ENCODE peak calls at places on chromosomes 1 and 21, in six cellular contexts. X, D, U, N, Y and Q are unnamed samples.

GRCh38 chr1:167679714-167680113 is 42.1 kb upstream of the MPZL1 start:
- DNase-seq in X (no peak), Y (no peak), D (no peak), N (no peak), U (peak; percentile 65), Q (no peak)

GRCh38 chr1:191585095-191585494 is 573.2 kb upstream of the RGS18 start:
- DNase-seq in Y (no peak), U (no peak), X (no peak), N (no peak), D (no peak), Q (no peak)

GRCh38 chr21:25331286-25331685 is 276.0 kb downstream of the MRPL39 start:
- DNase-seq in U (no peak), D (no peak), X (no peak), N (no peak), Y (no peak), Q (no peak)

GRCh38 chr1:109523706-109524105 is 14.2 kb upstream of the AMIGO1 start:
- DNase-seq in X (no peak), U (no peak), D (no peak), Y (no peak), N (no peak), Q (no peak)

GRCh38 chr1:104733866-104734265 is 984.2 kb downstream of the AMY1C start:
- DNase-seq in U (no peak), N (no peak), X (no peak), D (no peak), Y (no peak), Q (no peak)

GRCh38 chr1:247295274-247295684 is 36.4 kb downstream of the ZNF496 start:
- DNase-seq in U (no peak), X (no peak), D (no peak), N (no peak), Y (no peak), Q (no peak)

GRCh38 chr1:218948446-218948845 is 225.2 kb upstream of the LYPLAL1 start:
- DNase-seq in U (no peak), Y (no peak), N (no peak), D (no peak), X (no peak), Q (no peak)

GRCh38 chr1:21547876-21548275 is 38.7 kb downstream of the ALPL start:
- DNase-seq in D (no peak), U (no peak), N (no peak), X (no peak), Y (no peak), Q (no peak)

GRCh38 chr1:223750730-223751572 is 38.6 kb downstream of the CAPN2 start:
- DNase-seq in N (no peak), X (no peak), Y (no peak), U (peak; percentile 38), D (no peak), Q (no peak)

GRCh38 chr1:43549921-43550597 is 19.4 kb downstream of the PTPRF start:
- DNase-seq in U (no peak), N (peak; percentile 56), D (peak; percentile 76), X (peak; percentile 95), Y (no peak), Q (no peak)

GRCh38 chr1:87588445-87588844 is 259.8 kb downstream of the LMO4 start:
- DNase-seq in D (no peak), Y (no peak), U (no peak), X (no peak), N (no peak), Q (no peak)

GRCh38 chr1:203197625-203198024 is 11.1 kb upstream of the CHI3L1 start:
- DNase-seq in D (no peak), Y (no peak), N (no peak), U (no peak), X (no peak), Q (no peak)

GRCh38 chr1:117795190-117795589 is 134.2 kb downstream of the GDAP2 start:
- DNase-seq in U (no peak), Y (no peak), N (no peak), D (no peak), X (no peak), Q (no peak)

GRCh38 chr1:25820247-25821111 is 725 bp downstream of the MTFR1L start:
- DNase-seq in U (peak; percentile 69), X (peak; percentile 61), Y (peak; percentile 89), N (no peak), D (no peak), Q (no peak)

GRCh38 chr1:40276122-40276521 is 18.1 kb downstream of the ZMPSTE24 start:
- DNase-seq in Y (no peak), N (no peak), U (no peak), D (no peak), X (no peak), Q (no peak)

GRCh38 chr1:33326690-33327300 is 5.9 kb upstream of the A3GALT2 start:
- DNase-seq in D (peak; percentile 42), X (no peak), N (no peak), U (no peak), Y (no peak), Q (peak; percentile 21)

GRCh38 chr1:108512239-108513071 is 47.4 kb upstream of the EEIG2 start:
- DNase-seq in D (no peak), N (peak; percentile 12), X (no peak), Y (peak; percentile 59), U (no peak), Q (no peak)

GRCh38 chr1:108513114-108513513 is 46.8 kb upstream of the EEIG2 start:
- DNase-seq in D (no peak), X (no peak), Y (no peak), N (no peak), U (no peak), Q (no peak)

GRCh38 chr1:108511764-108512163 is 48.1 kb upstream of the EEIG2 start:
- DNase-seq in X (no peak), U (no peak), N (no peak), D (no peak), Y (no peak), Q (no peak)
- H3K27ac ChIP-seq in X (no peak overlapping the region), U (no peak overlapping the region), N (no peak overlapping the region), D (no peak overlapping the region), Y (no peak overlapping the region), Q (no peak overlapping the region)

GRCh38 chr1:67316918-67317317 is 9.2 kb downstream of the IL12RB2 start:
- DNase-seq in Y (no peak), X (no peak), U (no peak), N (no peak), D (no peak), Q (no peak)
- H3K4me3 ChIP-seq in Y (no peak overlapping the region), X (no peak overlapping the region), U (no peak overlapping the region), N (no peak overlapping the region), D (no peak overlapping the region), Q (no peak overlapping the region)

GRCh38 chr1:45101947-45102346 is 89.9 kb downstream of the UROD start:
- DNase-seq in D (no peak), Y (no peak), N (no peak), U (no peak), X (no peak), Q (no peak)
- H3K27ac ChIP-seq in D (no peak overlapping the region), Y (no peak overlapping the region), N (no peak overlapping the region), U (no peak overlapping the region), X (no peak overlapping the region), Q (no peak overlapping the region)

GRCh38 chr1:152034654-152035405 is 2.0 kb downstream of the S100A11 start:
- DNase-seq in D (peak; percentile 43), X (peak; percentile 61), U (peak; percentile 61), Y (peak; percentile 76), N (peak; percentile 56), Q (no peak)
- H3K4me3 ChIP-seq in D (no peak overlapping the region), X (peak overlapping the region; percentile 56), U (peak overlapping the region; percentile 53), Y (no peak overlapping the region), N (no peak overlapping the region), Q (peak overlapping the region; percentile 60)

DNA sequence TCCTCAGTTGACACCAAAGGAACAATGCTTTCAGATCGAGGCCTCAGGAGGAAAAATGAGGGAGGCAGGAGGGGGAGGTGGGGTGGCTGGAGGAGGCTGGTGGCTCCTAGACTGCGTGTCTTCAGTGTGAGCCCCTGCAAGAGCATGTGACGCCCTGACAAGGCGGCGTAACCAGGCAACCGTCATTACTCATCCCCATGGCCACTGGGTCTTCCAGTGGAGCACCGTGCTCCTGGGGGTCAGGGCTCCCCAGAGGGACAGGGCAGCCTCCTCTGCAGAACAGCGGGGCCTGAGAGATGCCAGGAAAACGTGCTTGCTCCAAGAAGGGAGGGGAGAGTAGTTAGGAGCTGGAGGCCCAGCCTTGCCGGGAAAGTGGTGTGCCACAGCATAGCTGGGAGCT is 172.7 kb upstream of the TMEM51 start:
- DNase-seq in Y (no peak), U (no peak), N (peak; percentile 26), X (no peak), D (peak; percentile 28), Q (no peak)
- H3K27ac ChIP-seq in Y (no peak overlapping the region), U (no peak overlapping the region), N (no peak overlapping the region), X (no peak overlapping the region), D (no peak overlapping the region), Q (no peak overlapping the region)

GRCh38 chr21:38350681-38351080 is 93.9 kb downstream of the KCNJ15 start:
- DNase-seq in N (no peak), D (no peak), X (no peak), Y (no peak), U (no peak), Q (no peak)

GRCh38 chr21:38354231-38354630 is 97.4 kb downstream of the KCNJ15 start:
- DNase-seq in U (no peak), X (no peak), D (no peak), N (no peak), Y (no peak), Q (no peak)

GRCh38 chr21:38351176-38351959 is 94.6 kb downstream of the KCNJ15 start:
- DNase-seq in D (no peak), Y (no peak), N (no peak), X (no peak), U (no peak), Q (no peak)

GRCh38 chr21:38351961-38352521 is 95.2 kb downstream of the KCNJ15 start:
- DNase-seq in N (no peak), X (no peak), Y (no peak), U (no peak), D (no peak), Q (no peak)

DNA sequence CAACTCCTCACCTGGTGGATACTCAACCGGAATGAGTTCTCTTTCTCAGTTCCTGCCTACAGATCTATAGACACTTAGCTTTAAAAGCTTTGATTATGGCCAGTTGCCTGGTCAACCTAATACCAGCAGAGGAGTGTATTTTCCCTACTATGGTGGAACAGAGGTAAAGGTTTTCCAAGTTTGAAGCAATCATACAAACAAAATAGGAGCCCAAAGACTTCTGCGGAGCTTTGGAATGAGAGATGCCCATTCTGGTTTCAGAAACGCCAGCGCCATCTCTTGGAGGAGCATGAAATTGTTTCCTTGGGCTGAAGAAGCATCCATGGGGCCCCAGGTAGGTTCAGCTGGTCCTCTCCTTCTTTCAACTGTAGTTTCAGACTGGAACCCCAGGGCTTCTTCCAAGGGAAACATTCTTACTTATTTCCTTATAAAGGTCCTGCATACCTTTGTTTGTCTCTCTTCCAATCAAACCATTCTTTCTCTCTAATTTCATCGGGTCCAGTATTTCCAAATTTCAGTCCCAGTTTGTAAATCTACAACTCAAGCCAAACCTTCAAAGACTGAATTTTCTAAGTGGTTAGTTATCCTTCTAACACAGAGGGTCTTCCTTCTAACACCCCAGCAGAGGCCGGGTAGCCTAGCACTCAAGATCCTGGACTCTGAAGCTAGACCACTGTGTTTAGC is 95.9 kb downstream of the KCNJ15 start:
- DNase-seq in N (peak; percentile 48), U (peak; percentile 3), X (peak; percentile 79), Y (no peak), D (peak; percentile 26), Q (no peak)
- H3K4me3 ChIP-seq in N (no peak overlapping the region), U (no peak overlapping the region), X (no peak overlapping the region), Y (no peak overlapping the region), D (no peak overlapping the region), Q (no peak overlapping the region)